ENCODE peak calls at places on chromosome 1, in seven cellular contexts. K, F, B, R, D, I and P are unnamed samples.

GRCh38 chr1:203796223-203796747 is 862 bp downstream of the ZBED6 start:
- DNase-seq in K (no peak), F (peak; percentile 21), B (no peak), R (no peak), D (no peak), I (peak; percentile 13), P (peak; percentile 49)

GRCh38 chr1:232335261-232335660 is 294.7 kb downstream of the SIPA1L2 start:
- DNase-seq in K (no peak), F (no peak), B (no peak), R (no peak), D (no peak), I (no peak), P (no peak)

GRCh38 chr1:19597463-19598309 is 46.4 kb upstream of the NBL1 start:
- DNase-seq in K (peak; percentile 19), F (no peak), B (no peak), R (no peak), D (no peak), I (no peak), P (peak; percentile 66)

GRCh38 chr1:95023399-95024050 is 49.2 kb downstream of the ALG14 start:
- DNase-seq in K (no peak), F (no peak), B (no peak), R (no peak), D (no peak), I (no peak), P (peak; percentile 77)

GRCh38 chr1:15696956-15697521 is 12.9 kb downstream of the PLEKHM2 start:
- DNase-seq in K (no peak), F (no peak), B (no peak), R (no peak), D (no peak), I (peak; percentile 93), P (no peak)

GRCh38 chr1:64892576-64893573 is 73.5 kb downstream of the JAK1 start:
- DNase-seq in K (no peak), F (no peak), B (no peak), R (no peak), D (no peak), I (no peak), P (peak; percentile 44)

GRCh38 chr1:172134087-172134731 is 286.3 kb upstream of the C1orf105 start:
- DNase-seq in K (no peak), F (no peak), B (no peak), R (no peak), D (no peak), I (peak; percentile 54), P (no peak)

GRCh38 chr1:84665703-84666317 is 24.5 kb downstream of the SSX2IP start:
- DNase-seq in K (no peak), F (no peak), B (no peak), R (no peak), D (no peak), I (no peak), P (no peak)

GRCh38 chr1:244291867-244292180 is 159.9 kb downstream of the ADSS2 start:
- DNase-seq in K (no peak), F (no peak), B (no peak), R (no peak), D (no peak), I (no peak), P (no peak)

GRCh38 chr1:17289756-17290155 is 18.2 kb upstream of the PADI4 start:
- DNase-seq in K (no peak), F (no peak), B (no peak), R (no peak), D (no peak), I (no peak), P (no peak)

DNA sequence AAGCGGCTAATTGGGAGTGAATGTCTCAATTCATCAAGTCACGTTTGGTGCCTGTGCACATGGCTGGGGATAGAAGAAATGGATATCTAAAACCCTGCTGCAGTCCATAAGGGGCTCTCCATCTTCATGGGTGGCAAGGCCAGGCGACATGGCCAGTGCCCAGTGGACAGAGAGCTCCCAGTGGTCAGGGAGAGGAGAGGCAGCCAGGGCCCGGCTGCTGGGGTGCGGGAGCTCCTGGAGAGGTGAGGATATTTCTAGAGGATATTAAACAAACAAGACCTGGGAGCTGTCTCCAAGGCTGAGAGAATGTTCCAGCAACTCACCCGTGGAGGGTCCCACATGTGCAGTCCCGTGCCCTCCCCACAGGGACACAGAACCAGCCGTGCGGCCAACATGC is 368.8 kb upstream of the C1orf174 start:
- DNase-seq in K (no peak), F (no peak), B (no peak), R (no peak), D (no peak), I (no peak), P (no peak)
- H3K9ac ChIP-seq in K (no peak overlapping the region), F (no peak overlapping the region), B (no peak overlapping the region), R (no peak overlapping the region), D (no peak overlapping the region), I (no peak overlapping the region), P (no peak overlapping the region)

DNA sequence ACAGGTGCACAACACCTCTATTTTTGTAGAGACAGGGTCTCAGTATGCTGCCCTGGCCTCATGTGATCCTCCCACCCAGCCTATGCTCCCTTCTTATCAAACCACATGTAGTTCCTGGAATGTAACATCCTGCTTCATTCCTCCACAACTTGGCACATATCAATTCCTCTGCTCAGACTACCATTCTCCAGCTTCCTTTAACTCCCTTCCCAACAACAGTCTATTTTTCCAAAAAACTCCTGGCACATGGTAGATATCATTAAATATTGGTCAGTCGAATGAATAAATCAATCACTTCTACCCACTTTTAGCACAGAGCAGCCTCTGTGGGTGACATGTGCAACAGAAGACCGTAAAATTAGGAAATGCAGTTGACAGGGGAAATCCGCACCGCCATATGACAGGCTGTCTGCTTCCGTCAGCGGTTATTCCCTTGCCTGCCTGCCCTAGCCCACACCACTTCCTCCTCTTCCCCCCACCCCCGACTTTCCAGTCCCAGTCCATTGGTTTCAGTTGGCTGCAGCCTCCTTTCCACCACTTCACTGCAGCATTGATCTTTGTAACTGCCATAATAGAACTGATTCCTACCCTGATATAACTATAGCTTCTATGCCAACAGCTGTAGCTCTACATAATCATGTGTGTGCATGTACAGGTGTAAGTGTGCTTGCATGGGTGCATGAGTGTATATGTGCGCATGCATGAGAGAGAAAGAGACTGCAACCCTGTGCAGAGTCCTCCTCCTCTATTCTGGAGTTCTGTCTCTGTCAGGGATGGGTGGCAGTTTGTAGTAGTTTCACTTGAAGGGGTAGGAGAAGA is 6.8 kb upstream of the AKR1A1 start:
- DNase-seq in K (no peak), F (no peak), B (no peak), R (no peak), D (no peak), I (peak; percentile 76), P (peak; percentile 89)
- TF ChIP-seq POLR2AphosphoS5 in K (no peak), F (no peak), B (no peak), R (no peak), D (no peak), I (no peak), P (peak; percentile 51)

GRCh38 chr1:42733415-42734200 is 6.4 kb downstream of the CLDN19 start:
- DNase-seq in K (no peak), F (peak; percentile 1), B (no peak), R (no peak), D (no peak), I (no peak), P (no peak)
- H3K9ac ChIP-seq in K (no peak overlapping the region), F (no peak overlapping the region), B (no peak overlapping the region), R (no peak overlapping the region), D (peak overlapping the region; percentile 30), I (no peak overlapping the region), P (no peak overlapping the region)

GRCh38 chr1:112702420-112703261 is 4.3 kb downstream of the RHOC start:
- DNase-seq in K (no peak), F (no peak), B (no peak), R (no peak), D (no peak), I (no peak), P (no peak)
- TF ChIP-seq POLR2AphosphoS5 in K (no peak), F (no peak), B (no peak), R (no peak), D (peak; percentile 31), I (no peak), P (no peak)

GRCh38 chr1:145782166-145783099 is 41.5 kb downstream of the RNF115 start:
- DNase-seq in K (peak; percentile 77), F (no peak), B (no peak), R (no peak), D (no peak), I (no peak), P (peak; percentile 96)
- H3K9ac ChIP-seq in K (peak overlapping the region; percentile 29), F (no peak overlapping the region), B (no peak overlapping the region), R (no peak overlapping the region), D (no peak overlapping the region), I (no peak overlapping the region), P (peak overlapping the region; percentile 61)